ENCODE peak calls at places on chromosomes 3 and 15, in seven cellular contexts. One of them, this sample, is unnamed.

GRCh38 chr15:94075349-94075748 is 156.0 kb upstream of the MCTP2 start:
- DNase-seq in naive thymus-derived CD4-positive, alpha-beta T cell: no peak
- DNase-seq in CD8-positive, alpha-beta memory T cell: no peak
- DNase-seq in small intestine: no peak
- DNase-seq in left ventricle myocardium inferior: peak; percentile 76
- DNase-seq in cardiac muscle cell: no peak
- DNase-seq in Peyer's patch: no peak
- DNase-seq in this sample: no peak

GRCh38 chr15:70008697-70009285 is 88.9 kb downstream of the TLE3 start:
- DNase-seq in CD8-positive, alpha-beta memory T cell: no peak
- DNase-seq in left ventricle myocardium inferior: no peak
- DNase-seq in naive thymus-derived CD4-positive, alpha-beta T cell: no peak
- DNase-seq in small intestine: no peak
- DNase-seq in cardiac muscle cell: no peak
- DNase-seq in Peyer's patch: peak; percentile 25
- DNase-seq in this sample: no peak

GRCh38 chr3:137165117-137165806 is 207.5 kb downstream of the IL20RB start:
- DNase-seq in left ventricle myocardium inferior: no peak
- DNase-seq in cardiac muscle cell: peak; percentile 10
- DNase-seq in Peyer's patch: no peak
- DNase-seq in small intestine: no peak
- DNase-seq in CD8-positive, alpha-beta memory T cell: no peak
- DNase-seq in naive thymus-derived CD4-positive, alpha-beta T cell: no peak
- DNase-seq in this sample: no peak

GRCh38 chr3:126419886-126420786 is 25.4 kb downstream of the CFAP100 start:
- DNase-seq in naive thymus-derived CD4-positive, alpha-beta T cell: no peak
- DNase-seq in Peyer's patch: no peak
- DNase-seq in CD8-positive, alpha-beta memory T cell: no peak
- DNase-seq in small intestine: no peak
- DNase-seq in cardiac muscle cell: no peak
- DNase-seq in left ventricle myocardium inferior: no peak
- DNase-seq in this sample: no peak

GRCh38 chr3:3992312-3992874 is 193.2 kb downstream of the LRRN1 start:
- DNase-seq in CD8-positive, alpha-beta memory T cell: no peak
- DNase-seq in left ventricle myocardium inferior: no peak
- DNase-seq in naive thymus-derived CD4-positive, alpha-beta T cell: no peak
- DNase-seq in small intestine: no peak
- DNase-seq in cardiac muscle cell: no peak
- DNase-seq in Peyer's patch: no peak
- DNase-seq in this sample: no peak

GRCh38 chr3:71102111-71103039 is 481.2 kb downstream of the FOXP1 start:
- DNase-seq in left ventricle myocardium inferior: no peak
- DNase-seq in Peyer's patch: no peak
- DNase-seq in CD8-positive, alpha-beta memory T cell: no peak
- DNase-seq in small intestine: no peak
- DNase-seq in naive thymus-derived CD4-positive, alpha-beta T cell: no peak
- DNase-seq in cardiac muscle cell: no peak
- DNase-seq in this sample: no peak

GRCh38 chr3:161372321-161373260 is 1.3 kb upstream of the SPTSSB start:
- DNase-seq in Peyer's patch: no peak
- DNase-seq in CD8-positive, alpha-beta memory T cell: peak; percentile 45
- DNase-seq in cardiac muscle cell: peak; percentile 44
- DNase-seq in naive thymus-derived CD4-positive, alpha-beta T cell: peak; percentile 16
- DNase-seq in small intestine: peak; percentile 3
- DNase-seq in left ventricle myocardium inferior: no peak
- DNase-seq in this sample: peak; percentile 31

GRCh38 chr15:71526061-71526460 is 284.3 kb upstream of the NR2E3 start:
- DNase-seq in small intestine: no peak
- DNase-seq in Peyer's patch: no peak
- DNase-seq in naive thymus-derived CD4-positive, alpha-beta T cell: no peak
- DNase-seq in CD8-positive, alpha-beta memory T cell: no peak
- DNase-seq in cardiac muscle cell: no peak
- DNase-seq in left ventricle myocardium inferior: no peak
- DNase-seq in this sample: no peak

GRCh38 chr3:50806806-50807205 is 132.1 kb downstream of the DOCK3 start:
- DNase-seq in Peyer's patch: no peak
- DNase-seq in cardiac muscle cell: peak; percentile 4
- DNase-seq in left ventricle myocardium inferior: no peak
- DNase-seq in naive thymus-derived CD4-positive, alpha-beta T cell: no peak
- DNase-seq in small intestine: no peak
- DNase-seq in CD8-positive, alpha-beta memory T cell: no peak
- DNase-seq in this sample: no peak

GRCh38 chr3:184815046-184815930 is 3.3 kb downstream of the VPS8 start:
- DNase-seq in cardiac muscle cell: no peak
- DNase-seq in left ventricle myocardium inferior: no peak
- DNase-seq in Peyer's patch: no peak
- DNase-seq in naive thymus-derived CD4-positive, alpha-beta T cell: no peak
- DNase-seq in CD8-positive, alpha-beta memory T cell: no peak
- DNase-seq in small intestine: no peak
- DNase-seq in this sample: peak; percentile 18

GRCh38 chr3:55066406-55067128 is 138.7 kb upstream of the LRTM1 start:
- DNase-seq in small intestine: no peak
- DNase-seq in CD8-positive, alpha-beta memory T cell: no peak
- DNase-seq in naive thymus-derived CD4-positive, alpha-beta T cell: no peak
- DNase-seq in left ventricle myocardium inferior: no peak
- DNase-seq in cardiac muscle cell: no peak
- DNase-seq in Peyer's patch: no peak
- DNase-seq in this sample: no peak

GRCh38 chr15:52415628-52416027 is 113.1 kb downstream of the MYO5A start:
- DNase-seq in CD8-positive, alpha-beta memory T cell: no peak
- DNase-seq in naive thymus-derived CD4-positive, alpha-beta T cell: no peak
- DNase-seq in cardiac muscle cell: no peak
- DNase-seq in left ventricle myocardium inferior: no peak
- DNase-seq in Peyer's patch: no peak
- DNase-seq in small intestine: no peak
- DNase-seq in this sample: no peak
- H3K4me1 ChIP-seq in CD8-positive, alpha-beta memory T cell: no peaks in the 10 kb centered on the region
- H3K4me1 ChIP-seq in naive thymus-derived CD4-positive, alpha-beta T cell: no peaks in the 10 kb centered on the region
- H3K4me1 ChIP-seq in cardiac muscle cell: peaks cover 19% of the 10 kb centered on the region
- H3K4me1 ChIP-seq in left ventricle myocardium inferior: peaks cover 8% of the 10 kb centered on the region
- H3K4me1 ChIP-seq in Peyer's patch: no peaks in the 10 kb centered on the region
- H3K4me1 ChIP-seq in small intestine: no peaks in the 10 kb centered on the region
- H3K4me1 ChIP-seq in this sample: no peaks in the 10 kb centered on the region

GRCh38 chr3:100106531-100107155 is 7.7 kb downstream of the FILIP1L start:
- DNase-seq in CD8-positive, alpha-beta memory T cell: no peak
- DNase-seq in left ventricle myocardium inferior: no peak
- DNase-seq in small intestine: no peak
- DNase-seq in Peyer's patch: no peak
- DNase-seq in naive thymus-derived CD4-positive, alpha-beta T cell: no peak
- DNase-seq in cardiac muscle cell: no peak
- DNase-seq in this sample: no peak

GRCh38 chr3:100108464-100109079 is 5.7 kb downstream of the FILIP1L start:
- DNase-seq in cardiac muscle cell: no peak
- DNase-seq in Peyer's patch: no peak
- DNase-seq in left ventricle myocardium inferior: no peak
- DNase-seq in CD8-positive, alpha-beta memory T cell: no peak
- DNase-seq in small intestine: no peak
- DNase-seq in naive thymus-derived CD4-positive, alpha-beta T cell: no peak
- DNase-seq in this sample: no peak

GRCh38 chr3:100111728-100112127 is 2.6 kb downstream of the FILIP1L start:
- DNase-seq in small intestine: no peak
- DNase-seq in CD8-positive, alpha-beta memory T cell: no peak
- DNase-seq in naive thymus-derived CD4-positive, alpha-beta T cell: no peak
- DNase-seq in Peyer's patch: no peak
- DNase-seq in cardiac muscle cell: no peak
- DNase-seq in left ventricle myocardium inferior: no peak
- DNase-seq in this sample: no peak

GRCh38 chr3:100107227-100107626 is 7.1 kb downstream of the FILIP1L start:
- DNase-seq in naive thymus-derived CD4-positive, alpha-beta T cell: no peak
- DNase-seq in small intestine: no peak
- DNase-seq in CD8-positive, alpha-beta memory T cell: no peak
- DNase-seq in cardiac muscle cell: no peak
- DNase-seq in Peyer's patch: no peak
- DNase-seq in left ventricle myocardium inferior: no peak
- DNase-seq in this sample: no peak

GRCh38 chr3:100110101-100110500 is 4.2 kb downstream of the FILIP1L start:
- DNase-seq in naive thymus-derived CD4-positive, alpha-beta T cell: no peak
- DNase-seq in Peyer's patch: no peak
- DNase-seq in left ventricle myocardium inferior: no peak
- DNase-seq in CD8-positive, alpha-beta memory T cell: no peak
- DNase-seq in cardiac muscle cell: no peak
- DNase-seq in small intestine: no peak
- DNase-seq in this sample: no peak
- H3K27ac ChIP-seq in naive thymus-derived CD4-positive, alpha-beta T cell: no peak overlapping the region
- H3K27ac ChIP-seq in Peyer's patch: no peak overlapping the region
- H3K27ac ChIP-seq in left ventricle myocardium inferior: peak overlapping the region; percentile 39
- H3K27ac ChIP-seq in CD8-positive, alpha-beta memory T cell: no peak overlapping the region
- H3K27ac ChIP-seq in cardiac muscle cell: no peak overlapping the region
- H3K27ac ChIP-seq in small intestine: no peak overlapping the region
- H3K27ac ChIP-seq in this sample: no peak overlapping the region

GRCh38 chr15:74826372-74826819 is at the start of gene CPLX3:
- DNase-seq in small intestine: no peak
- DNase-seq in left ventricle myocardium inferior: no peak
- DNase-seq in naive thymus-derived CD4-positive, alpha-beta T cell: peak; percentile 47
- DNase-seq in CD8-positive, alpha-beta memory T cell: peak; percentile 62
- DNase-seq in Peyer's patch: no peak
- DNase-seq in cardiac muscle cell: peak; percentile 74
- DNase-seq in this sample: no peak
- H3K27me3 ChIP-seq in small intestine: peaks cover 9% of the 10 kb centered on the region
- H3K27me3 ChIP-seq in left ventricle myocardium inferior: peaks cover 47% of the 10 kb centered on the region
- H3K27me3 ChIP-seq in naive thymus-derived CD4-positive, alpha-beta T cell: peaks cover 12% of the 10 kb centered on the region
- H3K27me3 ChIP-seq in CD8-positive, alpha-beta memory T cell: peaks cover 15% of the 10 kb centered on the region
- H3K27me3 ChIP-seq in Peyer's patch: peaks cover 5% of the 10 kb centered on the region
- H3K27me3 ChIP-seq in cardiac muscle cell: peaks cover 48% of the 10 kb centered on the region
- H3K27me3 ChIP-seq in this sample: peaks cover 11% of the 10 kb centered on the region

GRCh38 chr15:101187820-101188516 is 63.9 kb downstream of the CHSY1 start:
- DNase-seq in left ventricle myocardium inferior: no peak
- DNase-seq in CD8-positive, alpha-beta memory T cell: no peak
- DNase-seq in Peyer's patch: no peak
- DNase-seq in small intestine: no peak
- DNase-seq in cardiac muscle cell: peak; percentile 61
- DNase-seq in naive thymus-derived CD4-positive, alpha-beta T cell: no peak
- DNase-seq in this sample: no peak
- H3K4me1 ChIP-seq in left ventricle myocardium inferior: peaks cover 91% of the 10 kb centered on the region
- H3K4me1 ChIP-seq in CD8-positive, alpha-beta memory T cell: peaks cover 9% of the 10 kb centered on the region
- H3K4me1 ChIP-seq in Peyer's patch: no peaks in the 10 kb centered on the region
- H3K4me1 ChIP-seq in small intestine: no peaks in the 10 kb centered on the region
- H3K4me1 ChIP-seq in cardiac muscle cell: peaks cover 55% of the 10 kb centered on the region
- H3K4me1 ChIP-seq in naive thymus-derived CD4-positive, alpha-beta T cell: peaks cover 6% of the 10 kb centered on the region
- H3K4me1 ChIP-seq in this sample: peaks cover 26% of the 10 kb centered on the region

GRCh38 chr15:78071378-78071777 is 6.1 kb downstream of the TBC1D2B start:
- DNase-seq in naive thymus-derived CD4-positive, alpha-beta T cell: no peak
- DNase-seq in small intestine: no peak
- DNase-seq in CD8-positive, alpha-beta memory T cell: no peak
- DNase-seq in cardiac muscle cell: no peak
- DNase-seq in left ventricle myocardium inferior: no peak
- DNase-seq in Peyer's patch: no peak
- DNase-seq in this sample: no peak
- H3K27ac ChIP-seq in naive thymus-derived CD4-positive, alpha-beta T cell: peak overlapping the region; percentile 69
- H3K27ac ChIP-seq in small intestine: peak overlapping the region; percentile 81
- H3K27ac ChIP-seq in CD8-positive, alpha-beta memory T cell: no peak overlapping the region
- H3K27ac ChIP-seq in cardiac muscle cell: no peak overlapping the region
- H3K27ac ChIP-seq in left ventricle myocardium inferior: peak overlapping the region; percentile 95
- H3K27ac ChIP-seq in Peyer's patch: no peak overlapping the region
- H3K27ac ChIP-seq in this sample: peak overlapping the region; percentile 53

This sample was measured in CD4-positive, alpha-beta memory T cell.